ENCODE peak calls at places on chromosomes 4 and X, in five cellular contexts. U is neuronal stem cell, Q is IMR-90, L is H1, P is PC-3. I is an unnamed sample.

GRCh38 chr4:139658185-139658584 is 7.4 kb upstream of the MGST2 start:
- DNase-seq in L (no peak), Q (no peak), P (no peak), U (no peak), I (no peak)

GRCh38 chrX:72045552-72046277 is 86.0 kb downstream of the RTL5 start:
- DNase-seq in U (no peak), P (peak), Q (no peak), L (peak), I (peak)

GRCh38 chrX:15495801-15496200 is 2.7 kb upstream of the PIR start:
- DNase-seq in P (no peak), U (no peak), L (no peak), Q (no peak), I (no peak)

GRCh38 chrX:23673108-23673507 is 5.8 kb downstream of the PRDX4 start:
- DNase-seq in U (no peak), Q (no peak), L (no peak), P (no peak), I (no peak)

GRCh38 chrX:50609796-50610195 is 139.2 kb upstream of the DGKK start:
- DNase-seq in Q (peak), U (no peak), P (no peak), L (no peak), I (no peak)

GRCh38 chr4:158077835-158078234 is 95.0 kb downstream of the GASK1B start:
- DNase-seq in U (no peak), P (no peak), Q (no peak), L (no peak), I (no peak)

GRCh38 chr4:4249876-4250275 is 1.9 kb upstream of the TMEM128 start:
- DNase-seq in P (no peak), U (no peak), Q (no peak), L (no peak), I (no peak)

GRCh38 chrX:47101206-47101605 is 23.0 kb downstream of the RGN start:
- DNase-seq in P (no peak), U (no peak), L (no peak), Q (no peak), I (no peak)

GRCh38 chrX:123959281-123960063 is 2.0 kb upstream of the STAG2 start:
- DNase-seq in U (peak), L (no peak), P (peak), Q (no peak), I (peak)

GRCh38 chr4:67019670-67020069 is 525.6 kb downstream of the CENPC start:
- DNase-seq in U (no peak), P (no peak), Q (no peak), L (no peak), I (no peak)

GRCh38 chr4:40544216-40544615 is 85.4 kb downstream of the RBM47 start:
- DNase-seq in L (no peak), P (no peak), Q (no peak), U (no peak), I (no peak)

GRCh38 chrX:101736651-101737050 is 77.0 kb upstream of the ARMCX2 start:
- DNase-seq in Q (no peak), U (no peak), P (no peak), L (no peak), I (no peak)

GRCh38 chrX:101785142-101785541 is 125.5 kb upstream of the ARMCX2 start:
- DNase-seq in U (no peak), P (no peak), L (no peak), Q (no peak), I (no peak)

GRCh38 chr4:125013891-125014290 is 300.9 kb upstream of the FAT4 start:
- DNase-seq in L (peak), U (no peak), P (peak), Q (peak), I (no peak)

GRCh38 chr4:40933272-40934053 is 183.7 kb downstream of the NSUN7 start:
- DNase-seq in L (no peak), P (no peak), Q (peak), U (no peak), I (peak)

GRCh38 chr4:67084801-67085200 is 460.5 kb downstream of the CENPC start:
- DNase-seq in U (no peak), L (no peak), P (peak), Q (no peak), I (no peak)

GRCh38 chrX:70979136-70979762 is 48.4 kb upstream of the SLC7A3 start:
- DNase-seq in P (peak), Q (peak), U (no peak), L (no peak), I (peak)

GRCh38 chr4:89158884-89159503 is 47.7 kb downstream of the TIGD2 start:
- DNase-seq in Q (peak), L (no peak), P (peak), U (peak), I (peak)

GRCh38 chr4:137370206-137370633 is 162.1 kb downstream of the PCDH18 start:
- DNase-seq in P (peak), Q (peak), U (no peak), L (no peak), I (peak)

GRCh38 chr4:73070072-73070385 is 513 bp upstream of the COX18 start:
- DNase-seq in U (no peak), Q (no peak), L (no peak), P (no peak), I (no peak)

GRCh38 chrX:68363984-68364383 is 69.3 kb downstream of the OPHN1 start:
- DNase-seq in Q (no peak), U (no peak), P (no peak), L (no peak), I (no peak)

GRCh38 chr4:84856468-84856867 is 110.0 kb downstream of the WDFY3 start:
- DNase-seq in U (no peak), Q (no peak), L (no peak), P (no peak), I (no peak)

GRCh38 chrX:63657821-63658220 is 127.2 kb downstream of the ARHGEF9 start:
- DNase-seq in Q (peak), U (no peak), P (peak), L (peak), I (peak)

GRCh38 chrX:96835660-96836289 is 47.9 kb upstream of the RPA4 start:
- DNase-seq in L (no peak), U (no peak), P (no peak), Q (no peak), I (no peak)

GRCh38 chr4:105677689-105678088 is 30.8 kb downstream of the INTS12 start:
- DNase-seq in P (peak), L (no peak), U (no peak), Q (no peak), I (no peak)

GRCh38 chr4:28621541-28621940 is 1760.9 kb downstream of the STIM2 start:
- DNase-seq in U (no peak), P (no peak), L (no peak), Q (peak), I (peak)

GRCh38 chrX:23756165-23756564 is 13.1 kb upstream of the ACOT9 start:
- DNase-seq in P (peak), U (peak), Q (peak), L (no peak), I (peak)

GRCh38 chr4:69858683-69859082 is 1.3 kb downstream of the SULT1E1 start:
- DNase-seq in L (no peak), P (peak), U (no peak), Q (no peak), I (peak)

GRCh38 chr4:169090479-169091215 is 80.6 kb upstream of the CBR4 start:
- DNase-seq in L (no peak), Q (no peak), P (no peak), U (no peak), I (no peak)

GRCh38 chr4:47741200-47741599 is 96.7 kb downstream of the CORIN start:
- DNase-seq in P (no peak), U (no peak), L (no peak), Q (peak), I (no peak)

GRCh38 chr4:110487873-110488272 is 11.9 kb downstream of the ENPEP start:
- DNase-seq in L (no peak), P (peak), U (no peak), Q (no peak), I (peak)

GRCh38 chrX:148878371-148878770 is 378.0 kb downstream of the AFF2 start:
- DNase-seq in P (no peak), U (no peak), L (no peak), Q (peak), I (peak)

GRCh38 chrX:49829016-49829415 is at the start of gene PAGE4:
- DNase-seq in P (peak), L (no peak), U (no peak), Q (no peak), I (no peak)

GRCh38 chr4:65502151-65502691 is 168.1 kb downstream of the EPHA5 start:
- DNase-seq in Q (peak), L (no peak), P (peak), U (no peak), I (peak)

GRCh38 chrX:16653424-16653823 is 3.5 kb downstream of the S100G start:
- DNase-seq in U (no peak), L (no peak), P (peak), Q (no peak), I (no peak)

GRCh38 chr4:46648088-46648744 is 258.3 kb upstream of the GABRA2 start:
- DNase-seq in U (peak), P (peak), Q (peak), L (peak), I (peak)

GRCh38 chr4:147754037-147754445 is 22.2 kb downstream of the ARHGAP10 start:
- DNase-seq in P (peak), Q (peak), L (no peak), U (no peak), I (peak)
- H3K4me2 ChIP-seq in P (peak), Q (peak), L (peak), U (no peak), I (peak)

DNA sequence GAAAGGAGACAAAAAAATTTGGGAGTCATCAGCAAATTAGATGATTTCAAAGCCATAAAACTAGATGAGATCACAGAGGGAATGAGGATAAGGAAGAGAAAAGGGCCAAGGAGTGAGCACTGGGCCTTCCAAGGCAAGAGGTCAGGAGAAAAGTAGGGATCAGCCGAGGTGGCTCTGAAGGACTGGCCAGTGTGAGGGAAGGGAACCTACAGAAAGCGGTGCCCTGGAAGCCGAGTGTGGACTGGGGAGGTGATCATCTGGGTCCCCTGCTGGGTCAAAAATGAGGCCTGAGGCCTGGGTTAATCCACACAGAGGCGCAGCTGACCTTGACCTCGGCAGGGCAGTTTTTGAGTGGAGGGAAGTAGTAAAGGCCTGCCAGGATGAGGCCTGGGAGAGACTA is 133.8 kb downstream of the SMIM20 start:
- DNase-seq in P (no peak), U (no peak), Q (no peak), L (no peak), I (no peak)
- H3K9ac ChIP-seq in P (no peak), U (no peak), Q (no peak), L (no peak), I (no peak)

DNA sequence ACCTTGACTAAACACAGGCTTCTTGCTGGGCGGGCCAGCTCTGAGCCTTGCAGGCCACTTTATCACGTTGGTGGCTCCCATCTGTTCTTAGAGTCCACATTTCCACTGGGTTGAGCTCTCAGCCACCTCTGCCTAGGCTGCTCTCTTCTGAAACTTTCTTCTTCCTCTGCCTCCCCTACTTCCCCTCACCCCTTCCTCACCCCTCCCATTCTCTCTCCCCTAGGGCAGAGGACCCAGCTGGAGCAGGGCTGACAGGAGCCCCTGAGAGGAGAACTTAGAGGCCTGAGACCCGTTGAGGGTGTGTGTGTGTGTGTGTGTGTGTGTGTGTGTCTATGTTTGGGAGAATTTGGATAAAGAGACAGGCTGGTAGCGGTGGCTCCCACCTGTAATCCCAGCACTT is 19.9 kb upstream of the TMSB4X start:
- DNase-seq in L (no peak), Q (no peak), P (no peak), U (no peak), I (no peak)
- H3K4me2 ChIP-seq in L (no peak), Q (no peak), P (no peak), U (no peak), I (no peak)

DNA sequence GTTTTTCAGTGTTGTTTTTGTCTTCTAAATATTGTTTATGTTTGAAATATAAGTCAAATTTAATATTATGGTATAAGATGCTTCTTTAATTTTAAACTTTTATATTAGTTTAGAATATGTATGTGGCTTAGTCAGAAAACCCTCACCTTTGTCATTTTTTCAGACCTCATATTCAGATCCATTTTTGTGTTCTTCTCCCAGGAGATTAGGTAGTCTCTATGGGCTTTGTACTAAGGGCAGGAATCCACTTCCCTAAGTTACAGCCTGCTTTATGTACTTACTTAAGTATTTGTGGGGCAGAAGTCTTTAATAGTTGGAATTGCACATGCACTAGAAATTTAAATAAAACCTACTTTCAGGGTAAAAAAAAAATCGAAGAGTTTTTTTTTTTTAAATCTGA is 63.5 kb upstream of the TENM3 start:
- DNase-seq in P (no peak), Q (no peak), U (no peak), L (no peak), I (no peak)
- H3K9ac ChIP-seq in P (no peak), Q (no peak), U (no peak), L (no peak), I (no peak)

GRCh38 chrX:136778020-136778419 is 2.7 kb downstream of the ARHGEF6 start:
- DNase-seq in U (no peak), L (no peak), P (no peak), Q (no peak), I (no peak)
- H3K4me2 ChIP-seq in U (no peak), L (no peak), P (no peak), Q (no peak), I (no peak)

DNA sequence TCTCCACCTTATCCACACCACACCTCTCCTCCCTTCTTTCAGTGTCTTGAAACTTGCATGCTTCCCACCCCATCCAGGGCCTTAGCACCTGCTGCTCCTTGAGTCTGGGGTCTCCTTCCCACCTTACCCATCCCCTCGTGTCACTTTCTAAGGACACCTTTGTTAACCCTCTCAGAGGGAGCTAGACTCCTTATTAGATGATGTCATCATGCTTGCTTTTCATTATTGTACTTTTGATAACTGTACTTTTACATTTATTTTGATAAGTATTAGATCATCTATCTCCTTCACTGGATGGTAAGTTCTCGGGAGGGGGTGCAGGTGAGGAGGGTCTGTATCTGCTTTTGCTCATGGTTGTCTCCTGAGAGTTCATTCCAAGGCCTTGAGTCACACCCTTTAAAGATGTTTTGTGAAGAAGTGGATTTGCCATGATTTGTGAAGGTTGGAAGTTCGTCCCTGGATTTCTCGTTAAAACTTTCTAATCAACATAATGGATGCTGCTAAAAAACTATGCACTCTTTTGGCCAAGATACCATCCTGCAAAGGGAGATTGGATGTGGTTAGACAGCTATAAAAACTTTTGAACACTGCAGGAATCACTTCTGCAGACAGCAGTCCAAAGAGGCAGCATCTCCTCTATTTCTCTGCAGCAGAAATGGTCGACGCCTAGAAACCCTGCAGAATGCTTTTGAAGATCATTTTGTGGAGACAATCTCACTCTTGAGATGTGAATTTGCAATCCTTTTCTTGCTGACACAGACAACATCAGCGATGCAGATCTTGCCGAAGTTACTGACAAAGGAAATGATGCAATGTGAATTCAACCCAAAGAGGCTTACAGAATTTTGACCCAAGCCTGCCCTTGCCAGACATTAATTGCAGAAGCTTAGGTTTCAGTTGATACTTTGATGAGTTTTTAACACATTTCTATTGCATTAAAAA is 69.5 kb downstream of the ENPP6 start:
- DNase-seq in U (no peak), Q (peak), L (no peak), P (no peak), I (no peak)
- H3K9ac ChIP-seq in U (no peak), Q (no peak), L (no peak), P (no peak), I (no peak)

GRCh38 chr4:147157860-147158701 is 212.4 kb upstream of the TTC29 start:
- DNase-seq in Q (peak), P (peak), L (no peak), U (peak), I (peak)
- H3K4me2 ChIP-seq in Q (peak), P (peak), L (peak), U (peak), I (peak)